ENCODE peak calls at places on chromosomes 11 and 22, in five cellular contexts. T is body of pancreas, D is RWPE1, E is astrocyte, N is transverse colon. B is an unnamed sample.

GRCh38 chr11:46675288-46675851 is 25.0 kb downstream of the ARHGAP1 start:
- DNase-seq in D (peak), E (peak), N (peak), T (peak), B (peak)

GRCh38 chr11:101048479-101048878 is 81.1 kb downstream of the PGR start:
- DNase-seq in T (no peak), N (no peak), D (no peak), E (no peak), B (no peak)

GRCh38 chr11:134030853-134031252 is 38.0 kb upstream of the JAM3 start:
- DNase-seq in E (no peak), D (no peak), T (no peak), N (no peak), B (no peak)

GRCh38 chr11:8638300-8638699 is 44.2 kb downstream of the TRIM66 start:
- DNase-seq in E (peak), N (no peak), T (no peak), D (no peak), B (no peak)

GRCh38 chr22:49951001-49951677 is 9.4 kb upstream of the PIM3 start:
- DNase-seq in D (peak), N (peak), T (peak), E (no peak), B (peak)

GRCh38 chr11:21927628-21928027 is 265.3 kb upstream of the ANO5 start:
- DNase-seq in T (peak), N (no peak), D (no peak), E (no peak), B (no peak)

GRCh38 chr11:95821640-95822039 is 31.3 kb downstream of the CEP57 start:
- DNase-seq in T (no peak), E (peak), D (no peak), N (no peak), B (no peak)

GRCh38 chr11:70641366-70641765 is 243.0 kb downstream of the CTTN start:
- DNase-seq in N (no peak), T (no peak), E (no peak), D (no peak), B (no peak)

GRCh38 chr22:17563936-17564391 is 666 bp downstream of the SLC25A18 start:
- DNase-seq in T (peak), D (no peak), E (peak), N (peak), B (no peak)

GRCh38 chr11:86438685-86439084 is 64.0 kb downstream of the CCDC81 start:
- DNase-seq in E (peak), T (no peak), N (no peak), D (no peak), B (no peak)

DNA sequence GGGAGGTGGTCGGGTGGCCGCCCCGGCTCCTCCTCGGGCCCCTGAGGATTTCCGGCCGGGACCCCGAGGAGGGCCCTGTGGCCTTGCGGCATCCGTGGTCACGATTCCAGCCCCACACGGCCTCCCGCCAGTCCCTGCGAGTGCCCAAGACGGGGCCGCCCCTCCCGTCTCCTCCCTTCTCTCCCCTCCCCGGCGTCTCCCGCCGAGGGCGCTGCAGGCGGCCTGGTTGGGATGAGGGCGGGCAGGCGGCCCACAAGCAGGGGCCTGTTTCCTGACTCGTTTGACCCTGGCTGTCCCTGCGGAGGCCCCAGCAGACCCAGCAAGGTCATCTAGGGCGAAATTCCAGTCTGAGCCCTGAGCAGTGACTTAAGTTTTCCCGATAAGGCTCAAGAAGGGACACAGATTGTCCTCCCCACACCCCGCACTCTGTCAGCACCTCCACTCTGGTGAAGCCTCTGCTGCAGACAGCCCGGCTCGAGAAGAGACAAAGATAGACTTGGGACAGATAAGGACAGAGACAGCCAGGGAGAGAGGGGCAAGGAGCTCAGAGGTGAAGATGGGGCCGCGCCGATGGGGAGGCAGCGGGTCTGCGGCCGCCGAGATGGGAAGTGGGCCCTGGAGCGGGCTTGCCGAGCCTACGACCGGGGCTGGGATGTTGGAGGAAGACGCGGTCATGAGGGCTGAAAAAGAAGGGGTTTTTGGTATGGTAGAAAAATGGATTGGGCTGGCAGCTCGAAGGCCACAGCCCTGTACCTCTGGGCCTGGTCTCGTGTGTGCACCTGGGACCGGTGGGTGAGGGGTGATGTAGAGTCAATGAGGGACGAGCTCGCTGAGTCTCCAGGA is 95.0 kb downstream of the SWAP70 start:
- DNase-seq in T (peak), N (peak), D (peak), E (peak), B (peak)
- TF ChIP-seq CTCF in T (peak), N (no peak), D (no peak), E (no peak), B (no peak)

GRCh38 chr11:67519726-67520125 is 3.5 kb downstream of the CABP2 start:
- DNase-seq in N (no peak), E (no peak), D (no peak), T (no peak), B (no peak)
- TF ChIP-seq CTCF in N (no peak), E (no peak), D (no peak), T (no peak), B (no peak)

GRCh38 chr22:41367680-41368542 is 13.8 kb upstream of the TEF start:
- DNase-seq in T (peak), N (peak), E (peak), D (no peak), B (peak)

GRCh38 chr22:41366323-41367014 is 15.3 kb upstream of the TEF start:
- DNase-seq in N (no peak), E (no peak), D (no peak), T (no peak), B (no peak)

GRCh38 chr22:41368543-41368817 is 13.3 kb upstream of the TEF start:
- DNase-seq in N (no peak), D (no peak), E (no peak), T (no peak), B (no peak)

GRCh38 chr22:41365425-41365824 is 16.3 kb upstream of the TEF start:
- DNase-seq in E (no peak), N (no peak), D (no peak), T (no peak), B (no peak)

DNA sequence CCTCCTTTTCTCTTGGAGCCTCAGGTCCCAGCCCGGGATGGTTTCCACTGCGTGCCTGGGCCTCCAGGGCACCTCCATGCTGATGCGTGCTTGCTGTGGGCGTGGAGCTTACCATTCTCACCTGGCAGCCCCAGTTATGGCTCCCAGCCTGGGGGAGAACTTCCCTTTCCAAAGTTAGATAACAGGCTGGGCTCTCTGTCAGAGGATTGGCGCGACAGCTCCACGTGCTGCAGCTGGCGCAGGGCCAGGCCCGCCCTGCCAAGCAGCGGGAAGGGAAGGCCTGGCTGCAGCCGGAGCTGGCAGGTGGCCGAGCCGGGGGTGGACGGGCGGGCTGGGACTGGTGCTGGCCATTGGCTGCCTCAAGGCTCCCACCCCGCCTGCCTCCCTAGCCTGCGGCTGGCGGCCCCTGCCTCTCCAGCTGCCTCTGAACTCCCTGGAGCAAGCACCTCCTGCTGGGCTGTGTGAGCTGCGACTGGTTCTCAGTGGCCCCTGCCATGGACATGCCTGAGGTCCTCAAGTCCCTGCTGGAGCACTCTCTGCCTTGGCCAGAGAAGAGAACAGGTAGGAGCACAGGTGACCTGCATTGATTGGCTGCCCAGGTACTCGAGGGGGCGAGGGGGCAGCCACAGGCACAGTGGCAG is 14.6 kb upstream of the TEF start:
- DNase-seq in T (peak), E (peak), D (peak), N (peak), B (peak)
- TF ChIP-seq CTCF in T (peak), E (no peak), D (peak), N (peak), B (no peak)

GRCh38 chr11:65538915-65539374 is 14.1 kb downstream of the SCYL1 start:
- DNase-seq in N (no peak), D (no peak), E (no peak), T (no peak), B (no peak)
- TF ChIP-seq CTCF in N (no peak), D (no peak), E (no peak), T (no peak), B (no peak)